ENCODE peak calls at places on chromosomes 3 and 15, in six cellular contexts. R is B cell, H is hepatic stellate cell, S is thoracic aorta, W is astrocyte of the spinal cord, C is T follicular helper cell. N is an unnamed sample.

GRCh38 chr3:190840146-190840545 is 22.3 kb downstream of the GMNC start:
- DNase-seq in H (no peak), R (no peak), C (no peak), W (no peak), S (no peak), N (no peak)

GRCh38 chr3:43644443-43644842 is 22.6 kb upstream of the ANO10 start:
- DNase-seq in R (no peak), C (no peak), S (no peak), H (no peak), W (no peak), N (no peak)

GRCh38 chr3:163951397-163951987 is 1126.8 kb downstream of the SI start:
- DNase-seq in S (no peak), C (no peak), R (no peak), W (peak), H (no peak), N (no peak)

GRCh38 chr15:67785431-67785830 is 39.9 kb upstream of the SKOR1 start:
- DNase-seq in R (no peak), H (no peak), W (no peak), S (no peak), C (no peak), N (no peak)

GRCh38 chr3:30245805-30246622 is 360.4 kb upstream of the TGFBR2 start:
- DNase-seq in S (no peak), H (no peak), R (no peak), W (no peak), C (no peak), N (no peak)

GRCh38 chr3:102195198-102195948 is 239.4 kb upstream of the ZPLD1 start:
- DNase-seq in S (no peak), R (no peak), H (no peak), C (no peak), W (no peak), N (peak)

GRCh38 chr15:98257290-98257689 is 296.8 kb downstream of the ARRDC4 start:
- DNase-seq in C (no peak), W (no peak), S (no peak), H (no peak), R (no peak), N (no peak)

GRCh38 chr3:177618873-177619771 is 421.8 kb upstream of the TBL1XR1 start:
- DNase-seq in S (no peak), R (no peak), H (no peak), W (peak), C (no peak), N (no peak)

GRCh38 chr15:88428053-88428452 is 39.1 kb downstream of the MRPL46 start:
- DNase-seq in W (no peak), C (no peak), H (no peak), R (no peak), S (no peak), N (no peak)

GRCh38 chr15:73685561-73685960 is 1.4 kb downstream of the CD276 start:
- DNase-seq in W (no peak), H (no peak), S (no peak), C (no peak), R (no peak), N (no peak)

GRCh38 chr3:139718415-139718814 is 40.6 kb upstream of the NMNAT3 start:
- DNase-seq in S (no peak), W (peak), C (no peak), H (peak), R (no peak), N (no peak)

GRCh38 chr3:56347219-56347871 is 120.9 kb downstream of the ERC2 start:
- DNase-seq in S (no peak), R (no peak), H (no peak), C (no peak), W (no peak), N (no peak)

GRCh38 chr3:131405411-131405810 is 23.8 kb downstream of the NUDT16 start:
- DNase-seq in H (no peak), C (no peak), W (no peak), R (no peak), S (no peak), N (no peak)

GRCh38 chr3:125436921-125437320 is 61.8 kb upstream of the ZNF148 start:
- DNase-seq in W (no peak), R (no peak), S (no peak), C (no peak), H (no peak), N (peak)

GRCh38 chr3:126118591-126118990 is 34.7 kb upstream of the SLC41A3 start:
- DNase-seq in C (no peak), H (no peak), R (no peak), S (no peak), W (no peak), N (peak)

GRCh38 chr3:22893631-22894377 is 309.3 kb upstream of the UBE2E2 start:
- DNase-seq in C (no peak), W (no peak), R (no peak), S (no peak), H (no peak), N (no peak)

GRCh38 chr15:78004919-78005634 is 72.4 kb downstream of the TBC1D2B start:
- DNase-seq in W (peak), S (no peak), R (no peak), C (no peak), H (peak), N (no peak)

GRCh38 chr3:128282392-128283196 is 129.3 kb downstream of the EEFSEC start:
- DNase-seq in C (no peak), H (peak), W (peak), R (no peak), S (peak), N (no peak)

GRCh38 chr3:193016437-193016887 is 98.8 kb upstream of the MB21D2 start:
- DNase-seq in H (no peak), R (no peak), C (no peak), W (peak), S (no peak), N (no peak)

GRCh38 chr15:72182673-72183072 is 14.9 kb downstream of the GRAMD2A start:
- DNase-seq in S (no peak), R (no peak), H (no peak), W (no peak), C (no peak), N (peak)

GRCh38 chr3:192449036-192449435 is 278.3 kb downstream of the FGF12 start:
- DNase-seq in R (no peak), C (no peak), H (no peak), W (no peak), S (no peak), N (no peak)

GRCh38 chr3:44348993-44349392 is 10.4 kb downstream of the TCAIM start:
- DNase-seq in W (no peak), H (no peak), C (no peak), S (no peak), R (no peak), N (no peak)

GRCh38 chr3:159763466-159764210 is 225.0 kb upstream of the IL12A start:
- DNase-seq in S (peak), R (peak), W (peak), C (no peak), H (peak), N (peak)

GRCh38 chr3:23743141-23743784 is 62.5 kb upstream of the UBE2E1 start:
- DNase-seq in H (no peak), S (no peak), R (no peak), W (no peak), C (no peak), N (no peak)

GRCh38 chr3:188916934-188917391 is 254.8 kb upstream of the TPRG1 start:
- DNase-seq in H (no peak), R (no peak), S (no peak), C (no peak), W (no peak), N (no peak)

GRCh38 chr3:177615015-177615414 is 417.7 kb upstream of the TBL1XR1 start:
- DNase-seq in C (no peak), S (no peak), R (no peak), H (peak), W (peak), N (no peak)

GRCh38 chr3:158571969-158572765 is 1.2 kb downstream of the MLF1 start:
- DNase-seq in R (peak), H (no peak), S (no peak), C (no peak), W (no peak), N (no peak)

GRCh38 chr3:36182024-36182423 is 198.3 kb upstream of the STAC start:
- DNase-seq in C (no peak), W (no peak), H (no peak), R (no peak), S (no peak), N (no peak)

GRCh38 chr15:41955807-41956525 is 16.4 kb downstream of the EHD4 start:
- DNase-seq in W (no peak), C (no peak), H (no peak), R (no peak), S (no peak), N (no peak)

GRCh38 chr3:52769786-52770445 is 824 bp downstream of the NEK4 start:
- DNase-seq in W (peak), R (no peak), C (no peak), S (no peak), H (no peak), N (no peak)

GRCh38 chr3:14143826-14144225 is 19.0 kb downstream of the TMEM43 start:
- DNase-seq in H (peak), R (no peak), C (no peak), S (no peak), W (peak), N (peak)

GRCh38 chr3:185766645-185767323 is 58.1 kb downstream of the IGF2BP2 start:
- DNase-seq in H (no peak), C (no peak), S (no peak), R (no peak), W (no peak), N (no peak)

GRCh38 chr15:92116320-92116719 is 262.8 kb downstream of the SLCO3A1 start:
- DNase-seq in S (no peak), H (no peak), W (no peak), C (no peak), R (no peak), N (no peak)

GRCh38 chr15:101276501-101277037 is 716 bp downstream of the SELENOS start:
- DNase-seq in C (no peak), H (no peak), R (no peak), W (peak), S (no peak), N (no peak)

GRCh38 chr15:99721896-99722295 is 11.3 kb downstream of the LYSMD4 start:
- DNase-seq in S (no peak), W (no peak), C (no peak), H (no peak), R (no peak), N (no peak)

GRCh38 chr3:50572158-50572557 is 2.8 kb downstream of the HEMK1 start:
- DNase-seq in H (peak), W (peak), R (peak), S (no peak), C (peak), N (peak)

GRCh38 chr3:180036678-180037455 is at the start of gene PEX5L:
- DNase-seq in R (peak), H (peak), W (peak), S (no peak), C (no peak), N (no peak)

GRCh38 chr15:50128266-50128665 is 9.2 kb upstream of the ATP8B4 start:
- DNase-seq in W (no peak), C (no peak), R (no peak), S (no peak), H (no peak), N (no peak)

GRCh38 chr15:25739687-25740121 is 123.4 kb downstream of the ATP10A start:
- DNase-seq in R (no peak), S (no peak), C (no peak), H (peak), W (peak), N (peak)

GRCh38 chr3:142888484-142889262 is at the start of gene PCOLCE2:
- DNase-seq in H (peak), C (no peak), R (peak), S (no peak), W (peak), N (peak)

N was measured in Peyer's patch.